ENCODE peak calls at places on chromosomes 11 and 22, in seven cellular contexts. A is occipital lobe; K is NCI-H748 treated with DMSO at 0.1 percent for 48 hours; I is M059J; J is activated CD8-positive, alpha-beta T cell treated with anti-CD3 and anti-CD28 coated beads for 36 hours; D is left ventricle myocardium superior; L is stimulated activated CD4-positive, alpha-beta T cell treated with anti-CD3 and anti-CD28 coated beads, Interleukin-4, amount 100 ng/mL, for 4 hours. C is an unnamed sample.
A peak's percentile ranks its signal among the peaks of the same experiment; 100 is the strongest.

GRCh38 chr11:133107753-133108152 is 424.5 kb downstream of the OPCML start:
- DNase-seq in D (no peak), K (no peak), A (peak; percentile 40), L (no peak), I (no peak), J (no peak), C (no peak)

GRCh38 chr11:35050596-35050995 is 88.4 kb upstream of the CD44 start:
- DNase-seq in A (no peak), D (no peak), I (no peak), L (no peak), J (no peak), K (no peak), C (no peak)

GRCh38 chr11:64146036-64146943 is 19.6 kb downstream of the MACROD1 start:
- DNase-seq in A (no peak), K (peak; percentile 11), J (peak; percentile 80), D (peak; percentile 54), I (peak; percentile 31), L (peak; percentile 55), C (peak; percentile 30)

GRCh38 chr11:2273771-2274170 is 3.4 kb upstream of the ASCL2 start:
- DNase-seq in D (no peak), J (no peak), A (no peak), L (no peak), K (no peak), I (no peak), C (no peak)

GRCh38 chr22:42214625-42215415 is 55.6 kb downstream of the TCF20 start:
- DNase-seq in A (peak; percentile 75), L (no peak), J (no peak), D (peak; percentile 68), K (no peak), I (no peak), C (no peak)

GRCh38 chr11:63563201-63564055 is at the start of gene PLAAT2:
- DNase-seq in I (no peak), L (no peak), J (no peak), K (no peak), D (no peak), A (no peak), C (no peak)

GRCh38 chr11:121133046-121133445 is 32.0 kb downstream of the TECTA start:
- DNase-seq in L (no peak), D (no peak), A (no peak), I (no peak), J (no peak), K (no peak), C (no peak)

GRCh38 chr11:60924110-60924905 is at the start of gene TMEM132A:
- DNase-seq in L (no peak), I (peak; percentile 65), D (peak; percentile 81), A (peak; percentile 75), K (peak; percentile 60), J (no peak), C (no peak)

GRCh38 chr11:65492637-65493366 is 6.0 kb upstream of the MALAT1 start:
- DNase-seq in K (no peak), J (peak; percentile 52), I (peak; percentile 91), L (no peak), D (peak; percentile 87), A (peak; percentile 59), C (no peak)

C was measured in stimulated activated naive CD4-positive, alpha-beta T cell treated with Interleukin-2 at 50 U/mL for 16 hours.